ENCODE peak calls at places on chromosomes 13 and 19, in four cellular contexts. One of them, this sample, is unnamed.

GRCh38 chr19:53789708-53790678 is 34.1 kb downstream of the NLRP12 start:
- DNase-seq in RWPE1: no peak
- DNase-seq in nephron progenitor cell: no peak
- DNase-seq in BE2C: no peak
- DNase-seq in this sample: no peak

GRCh38 chr19:38975861-38976271 is 324 bp upstream of the FBXO17 start:
- DNase-seq in RWPE1: no peak
- DNase-seq in nephron progenitor cell: no peak
- DNase-seq in BE2C: no peak
- DNase-seq in this sample: peak; percentile 23

GRCh38 chr19:13155472-13156284 is 5.5 kb downstream of the IER2 start:
- DNase-seq in RWPE1: peak; percentile 64
- DNase-seq in nephron progenitor cell: peak; percentile 89
- DNase-seq in BE2C: peak; percentile 74
- DNase-seq in this sample: peak; percentile 96

GRCh38 chr19:2077833-2078619 is 18.1 kb downstream of the MOB3A start:
- DNase-seq in RWPE1: no peak
- DNase-seq in nephron progenitor cell: no peak
- DNase-seq in BE2C: no peak
- DNase-seq in this sample: no peak

GRCh38 chr19:38467541-38468525 is 34.3 kb downstream of the RYR1 start:
- DNase-seq in RWPE1: no peak
- DNase-seq in nephron progenitor cell: no peak
- DNase-seq in BE2C: no peak
- DNase-seq in this sample: no peak

GRCh38 chr19:38264486-38265212 is at the start of gene SPINT2:
- DNase-seq in RWPE1: peak; percentile 34
- DNase-seq in nephron progenitor cell: peak; percentile 82
- DNase-seq in BE2C: no peak
- DNase-seq in this sample: peak; percentile 84

GRCh38 chr19:48123907-48124675 is 13.5 kb upstream of the PLA2G4C start:
- DNase-seq in RWPE1: peak; percentile 69
- DNase-seq in nephron progenitor cell: no peak
- DNase-seq in BE2C: no peak
- DNase-seq in this sample: no peak

GRCh38 chr13:19085876-19086275 is 95.7 kb downstream of the TUBA3C start:
- DNase-seq in RWPE1: no peak
- DNase-seq in nephron progenitor cell: no peak
- DNase-seq in BE2C: no peak
- DNase-seq in this sample: no peak

GRCh38 chr13:94710881-94711560 is 1.3 kb downstream of the SOX21 start:
- DNase-seq in RWPE1: peak; percentile 18
- DNase-seq in nephron progenitor cell: peak; percentile 60
- DNase-seq in BE2C: peak; percentile 56
- DNase-seq in this sample: peak; percentile 50

GRCh38 chr13:108643646-108644353 is 14.4 kb downstream of the MYO16 start:
- DNase-seq in RWPE1: no peak
- DNase-seq in nephron progenitor cell: no peak
- DNase-seq in BE2C: no peak
- DNase-seq in this sample: no peak

GRCh38 chr13:101399365-101399764 is 16.9 kb downstream of the NALCN start:
- DNase-seq in RWPE1: no peak
- DNase-seq in nephron progenitor cell: no peak
- DNase-seq in BE2C: no peak
- DNase-seq in this sample: no peak

GRCh38 chr13:50543767-50544166 is 299.7 kb downstream of the DLEU7 start:
- DNase-seq in RWPE1: no peak
- DNase-seq in nephron progenitor cell: no peak
- DNase-seq in BE2C: no peak
- DNase-seq in this sample: no peak

GRCh38 chr19:38666662-38667448 is 19.4 kb downstream of the ACTN4 start:
- DNase-seq in RWPE1: no peak
- DNase-seq in nephron progenitor cell: no peak
- DNase-seq in BE2C: no peak
- DNase-seq in this sample: no peak

GRCh38 chr13:97932006-97932405 is 21.5 kb upstream of the IPO5 start:
- DNase-seq in RWPE1: no peak
- DNase-seq in nephron progenitor cell: no peak
- DNase-seq in BE2C: no peak
- DNase-seq in this sample: no peak

GRCh38 chr13:110583178-110583865 is 21.8 kb upstream of the RAB20 start:
- DNase-seq in RWPE1: no peak
- DNase-seq in nephron progenitor cell: no peak
- DNase-seq in BE2C: no peak
- DNase-seq in this sample: no peak

GRCh38 chr19:2500861-2501260 is 24.9 kb downstream of the GADD45B start:
- DNase-seq in RWPE1: no peak
- DNase-seq in nephron progenitor cell: no peak
- DNase-seq in BE2C: no peak
- DNase-seq in this sample: no peak

GRCh38 chr13:36858285-36858684 is 39.3 kb downstream of the RFXAP start:
- DNase-seq in RWPE1: peak; percentile 21
- DNase-seq in nephron progenitor cell: peak; percentile 8
- DNase-seq in BE2C: peak; percentile 37
- DNase-seq in this sample: no peak

GRCh38 chr13:37340911-37341670 is 235.6 kb upstream of the CSNK1A1L start:
- DNase-seq in RWPE1: no peak
- DNase-seq in nephron progenitor cell: peak; percentile 6
- DNase-seq in BE2C: peak; percentile 12
- DNase-seq in this sample: no peak

GRCh38 chr13:41533266-41533665 is 75.9 kb downstream of the RGCC start:
- DNase-seq in RWPE1: no peak
- DNase-seq in nephron progenitor cell: no peak
- DNase-seq in BE2C: no peak
- DNase-seq in this sample: no peak

GRCh38 chr13:112890316-112891131 is 78.5 kb upstream of the MCF2L start:
- DNase-seq in RWPE1: no peak
- DNase-seq in nephron progenitor cell: no peak
- DNase-seq in BE2C: no peak
- DNase-seq in this sample: no peak

GRCh38 chr13:77537302-77537919 is 1.9 kb downstream of the SCEL start:
- DNase-seq in RWPE1: peak; percentile 36
- DNase-seq in nephron progenitor cell: no peak
- DNase-seq in BE2C: no peak
- DNase-seq in this sample: no peak

GRCh38 chr19:574658-575526 is 2.5 kb downstream of the BSG start:
- DNase-seq in RWPE1: peak; percentile 16
- DNase-seq in nephron progenitor cell: peak; percentile 37
- DNase-seq in BE2C: peak; percentile 75
- DNase-seq in this sample: no peak

GRCh38 chr19:15195987-15196682 is 4.7 kb downstream of the NOTCH3 start:
- DNase-seq in RWPE1: peak; percentile 89
- DNase-seq in nephron progenitor cell: peak; percentile 49
- DNase-seq in BE2C: no peak
- DNase-seq in this sample: no peak

GRCh38 chr13:81745391-81745790 is 1404.5 kb upstream of the SPRY2 start:
- DNase-seq in RWPE1: no peak
- DNase-seq in nephron progenitor cell: no peak
- DNase-seq in BE2C: no peak
- DNase-seq in this sample: no peak

GRCh38 chr13:93216122-93216521 is 10.5 kb upstream of the GPC6 start:
- DNase-seq in RWPE1: no peak
- DNase-seq in nephron progenitor cell: no peak
- DNase-seq in BE2C: no peak
- DNase-seq in this sample: no peak

GRCh38 chr19:12784394-12784870 is 6.9 kb upstream of the JUNB start:
- DNase-seq in RWPE1: peak; percentile 8
- DNase-seq in nephron progenitor cell: no peak
- DNase-seq in BE2C: no peak
- DNase-seq in this sample: no peak

GRCh38 chr13:19860884-19861655 is 2.4 kb downstream of the ZMYM5 start:
- DNase-seq in RWPE1: no peak
- DNase-seq in nephron progenitor cell: no peak
- DNase-seq in BE2C: no peak
- DNase-seq in this sample: no peak

GRCh38 chr13:87498681-87499080 is 172.5 kb upstream of the SLITRK5 start:
- DNase-seq in RWPE1: peak; percentile 10
- DNase-seq in nephron progenitor cell: peak; percentile 41
- DNase-seq in BE2C: no peak
- DNase-seq in this sample: no peak

GRCh38 chr13:43783820-43784219 is 3.0 kb downstream of the ENOX1 start:
- DNase-seq in RWPE1: peak; percentile 18
- DNase-seq in nephron progenitor cell: no peak
- DNase-seq in BE2C: peak; percentile 50
- DNase-seq in this sample: no peak

GRCh38 chr13:68046900-68047299 is 816.8 kb upstream of the PCDH9 start:
- DNase-seq in RWPE1: no peak
- DNase-seq in nephron progenitor cell: no peak
- DNase-seq in BE2C: no peak
- DNase-seq in this sample: no peak

GRCh38 chr13:45361596-45362206 is 20.7 kb upstream of the TPT1 start:
- DNase-seq in RWPE1: peak; percentile 87
- DNase-seq in nephron progenitor cell: no peak
- DNase-seq in BE2C: no peak
- DNase-seq in this sample: no peak

GRCh38 chr13:110246530-110246929 is 60.4 kb downstream of the COL4A1 start:
- DNase-seq in RWPE1: no peak
- DNase-seq in nephron progenitor cell: no peak
- DNase-seq in BE2C: no peak
- DNase-seq in this sample: no peak

GRCh38 chr13:39876258-39876657 is 220.8 kb downstream of the COG6 start:
- DNase-seq in RWPE1: peak; percentile 32
- DNase-seq in nephron progenitor cell: no peak
- DNase-seq in BE2C: no peak
- DNase-seq in this sample: no peak

GRCh38 chr13:67437246-67437645 is 207.1 kb upstream of the PCDH9 start:
- DNase-seq in RWPE1: no peak
- DNase-seq in nephron progenitor cell: no peak
- DNase-seq in BE2C: no peak
- DNase-seq in this sample: no peak

GRCh38 chr13:75800545-75800944 is 164.4 kb downstream of the LMO7 start:
- DNase-seq in RWPE1: no peak
- DNase-seq in nephron progenitor cell: no peak
- DNase-seq in BE2C: no peak
- DNase-seq in this sample: no peak

DNA sequence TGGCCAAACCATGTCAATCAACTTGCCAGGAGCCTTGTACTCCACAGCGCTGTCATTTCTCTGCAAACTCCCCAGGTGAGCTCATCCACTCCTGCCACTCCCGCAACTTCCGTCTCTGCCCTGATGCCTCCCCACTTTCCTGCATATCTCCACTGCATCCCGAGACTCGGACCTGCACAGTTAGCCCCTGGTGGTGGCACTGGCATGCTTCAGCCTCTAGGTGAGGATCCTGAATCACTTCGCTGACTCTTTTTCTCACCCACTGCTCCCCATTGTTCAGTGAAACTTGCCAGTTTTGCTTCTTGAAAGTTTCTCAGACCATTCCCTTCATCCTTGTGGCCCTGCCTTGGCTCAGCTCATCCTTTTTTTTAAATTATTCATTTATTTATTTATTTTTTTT is 3.4 kb upstream of the CTU1 start:
- DNase-seq in RWPE1: no peak
- DNase-seq in nephron progenitor cell: peak; percentile 23
- DNase-seq in BE2C: no peak
- DNase-seq in this sample: no peak
- TF ChIP-seq CTCF in RWPE1: no peak
- TF ChIP-seq CTCF in nephron progenitor cell: peak; percentile 13
- TF ChIP-seq CTCF in BE2C: peak; percentile 40
- TF ChIP-seq CTCF in this sample: peak; percentile 29

GRCh38 chr13:80604094-80604493 is 263.2 kb upstream of the SPRY2 start:
- DNase-seq in RWPE1: no peak
- DNase-seq in nephron progenitor cell: no peak
- DNase-seq in BE2C: no peak
- DNase-seq in this sample: no peak
- TF ChIP-seq CTCF in RWPE1: no peak
- TF ChIP-seq CTCF in nephron progenitor cell: no peak
- TF ChIP-seq CTCF in BE2C: no peak
- TF ChIP-seq CTCF in this sample: no peak

DNA sequence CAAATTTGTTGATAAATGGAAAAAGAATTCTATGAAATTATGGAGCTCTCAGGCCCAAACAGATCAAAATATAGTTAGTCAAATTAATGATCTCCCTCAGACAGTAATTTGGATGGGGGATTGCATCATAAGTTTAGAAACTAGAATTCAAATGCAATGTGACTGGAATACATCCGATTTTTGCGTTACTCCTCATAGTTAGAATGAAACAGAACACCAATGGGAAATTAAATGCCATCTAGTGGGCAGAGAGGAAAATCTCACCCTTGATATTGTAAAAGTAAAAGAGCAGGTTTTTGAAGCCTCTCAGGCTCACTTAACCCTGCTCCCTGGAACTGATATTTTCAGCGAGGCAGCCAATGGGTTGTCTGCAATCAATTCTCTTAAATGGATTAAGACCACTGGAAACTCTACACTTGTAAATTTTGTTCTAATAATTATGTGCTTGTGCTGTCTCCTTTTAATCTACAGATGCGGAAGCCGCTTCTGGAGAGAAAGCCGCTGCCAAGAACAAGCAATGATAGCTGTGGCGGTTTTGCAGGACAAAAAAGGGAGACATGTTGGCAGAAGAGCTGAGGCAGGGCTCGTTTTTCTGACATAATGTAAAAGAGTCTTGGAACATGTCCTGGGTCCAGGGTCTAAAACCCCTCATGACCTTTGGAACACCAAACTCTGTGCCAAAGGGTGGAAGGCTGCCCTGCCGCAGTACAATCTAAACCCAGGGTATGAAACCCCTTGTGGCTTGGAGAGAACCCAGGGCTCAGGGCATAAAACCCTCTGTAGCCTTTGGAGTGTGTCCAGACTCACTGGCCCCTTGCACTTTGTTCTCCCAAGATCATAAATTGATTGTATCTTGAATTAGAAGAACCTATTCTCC is 12.9 kb downstream of the ZNF417 start:
- DNase-seq in RWPE1: peak; percentile 16
- DNase-seq in nephron progenitor cell: no peak
- DNase-seq in BE2C: no peak
- DNase-seq in this sample: no peak
- TF ChIP-seq CTCF in RWPE1: peak; percentile 36
- TF ChIP-seq CTCF in nephron progenitor cell: peak; percentile 39
- TF ChIP-seq CTCF in BE2C: peak; percentile 64
- TF ChIP-seq CTCF in this sample: peak; percentile 71

DNA sequence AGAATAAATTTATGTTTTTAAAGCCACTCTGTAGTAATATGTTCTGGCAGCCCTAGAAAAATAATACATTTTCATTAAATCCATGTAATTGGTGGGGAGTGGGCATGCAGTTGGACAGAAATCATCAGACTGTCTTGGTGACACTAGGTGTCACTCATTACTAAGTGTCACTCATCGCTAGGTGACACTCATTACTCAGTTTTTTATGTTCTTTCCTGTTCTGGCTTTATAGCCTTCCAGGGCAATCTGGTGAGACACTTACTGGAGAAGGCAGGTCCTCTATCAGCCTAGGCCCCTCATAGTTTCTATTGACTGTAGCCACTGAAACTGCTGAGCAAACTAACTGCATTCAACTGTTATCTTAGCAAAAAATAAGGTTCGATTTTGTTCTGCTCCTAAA is 542.1 kb downstream of the SLITRK1 start:
- DNase-seq in RWPE1: no peak
- DNase-seq in nephron progenitor cell: no peak
- DNase-seq in BE2C: no peak
- DNase-seq in this sample: no peak
- TF ChIP-seq CTCF in RWPE1: no peak
- TF ChIP-seq CTCF in nephron progenitor cell: no peak
- TF ChIP-seq CTCF in BE2C: no peak
- TF ChIP-seq CTCF in this sample: no peak